ENCODE peak calls at places on chromosomes 3 and 15, in four cellular contexts. One of them, this sample, is unnamed.

GRCh38 chr3:13346481-13347389 is 73.4 kb downstream of the NUP210 start:
- DNase-seq in IMR-90: no peak
- DNase-seq in sigmoid colon: no peak
- DNase-seq in gastrocnemius medialis: peak; percentile 35
- DNase-seq in this sample: no peak

GRCh38 chr15:64151727-64152506 is at the start of gene SNX22:
- DNase-seq in gastrocnemius medialis: no peak
- DNase-seq in sigmoid colon: no peak
- DNase-seq in IMR-90: no peak
- DNase-seq in this sample: no peak

GRCh38 chr3:104582092-104582491 is 784.6 kb upstream of the ALCAM start:
- DNase-seq in gastrocnemius medialis: no peak
- DNase-seq in IMR-90: no peak
- DNase-seq in sigmoid colon: no peak
- DNase-seq in this sample: no peak

GRCh38 chr15:52379395-52380111 is 83.9 kb upstream of the MYO5C start:
- DNase-seq in sigmoid colon: no peak
- DNase-seq in gastrocnemius medialis: no peak
- DNase-seq in IMR-90: no peak
- DNase-seq in this sample: no peak

GRCh38 chr3:85020828-85021227 is 62.0 kb downstream of the CADM2 start:
- DNase-seq in sigmoid colon: no peak
- DNase-seq in IMR-90: no peak
- DNase-seq in gastrocnemius medialis: no peak
- DNase-seq in this sample: no peak

GRCh38 chr3:197367081-197367780 is 68.8 kb upstream of the DLG1 start:
- DNase-seq in gastrocnemius medialis: no peak
- DNase-seq in sigmoid colon: peak; percentile 67
- DNase-seq in IMR-90: peak; percentile 82
- DNase-seq in this sample: peak; percentile 49

GRCh38 chr3:156373095-156373494 is 181.8 kb downstream of the SSR3 start:
- DNase-seq in IMR-90: no peak
- DNase-seq in sigmoid colon: no peak
- DNase-seq in gastrocnemius medialis: no peak
- DNase-seq in this sample: no peak

GRCh38 chr15:87735536-87735935 is 521.0 kb downstream of the NTRK3 start:
- DNase-seq in sigmoid colon: no peak
- DNase-seq in gastrocnemius medialis: no peak
- DNase-seq in IMR-90: no peak
- DNase-seq in this sample: no peak

GRCh38 chr15:80118956-80119355 is 33.8 kb upstream of the FAH start:
- DNase-seq in IMR-90: no peak
- DNase-seq in gastrocnemius medialis: no peak
- DNase-seq in sigmoid colon: no peak
- DNase-seq in this sample: no peak

GRCh38 chr3:41986566-41986965 is 24.7 kb upstream of the ULK4 start:
- DNase-seq in gastrocnemius medialis: no peak
- DNase-seq in IMR-90: peak; percentile 5
- DNase-seq in sigmoid colon: no peak
- DNase-seq in this sample: no peak

GRCh38 chr15:98873441-98874218 is 134.0 kb downstream of the PGPEP1L start:
- DNase-seq in sigmoid colon: no peak
- DNase-seq in gastrocnemius medialis: no peak
- DNase-seq in IMR-90: peak; percentile 83
- DNase-seq in this sample: no peak

GRCh38 chr3:150345021-150345538 is 63.0 kb upstream of the TSC22D2 start:
- DNase-seq in sigmoid colon: no peak
- DNase-seq in IMR-90: no peak
- DNase-seq in gastrocnemius medialis: no peak
- DNase-seq in this sample: peak; percentile 11

GRCh38 chr3:24365168-24365567 is 129.5 kb downstream of the THRB start:
- DNase-seq in sigmoid colon: no peak
- DNase-seq in IMR-90: peak; percentile 68
- DNase-seq in gastrocnemius medialis: peak; percentile 52
- DNase-seq in this sample: peak; percentile 89

GRCh38 chr15:67840747-67841634 is 1.1 kb upstream of the RNU6-1 start:
- DNase-seq in gastrocnemius medialis: no peak
- DNase-seq in sigmoid colon: peak; percentile 75
- DNase-seq in IMR-90: peak; percentile 58
- DNase-seq in this sample: no peak

GRCh38 chr3:48788544-48789162 is 59.0 kb downstream of the PRKAR2A start:
- DNase-seq in IMR-90: no peak
- DNase-seq in sigmoid colon: no peak
- DNase-seq in gastrocnemius medialis: no peak
- DNase-seq in this sample: no peak

GRCh38 chr3:12393894-12394293 is 90.4 kb upstream of the TSEN2 start:
- DNase-seq in gastrocnemius medialis: no peak
- DNase-seq in sigmoid colon: no peak
- DNase-seq in IMR-90: peak; percentile 87
- DNase-seq in this sample: peak; percentile 20

GRCh38 chr3:141100531-141101320 is 49.6 kb downstream of the SPSB4 start:
- DNase-seq in gastrocnemius medialis: no peak
- DNase-seq in IMR-90: no peak
- DNase-seq in sigmoid colon: no peak
- DNase-seq in this sample: no peak

GRCh38 chr3:181530584-181530983 is 181.1 kb upstream of the SOX2 start:
- DNase-seq in gastrocnemius medialis: no peak
- DNase-seq in sigmoid colon: no peak
- DNase-seq in IMR-90: no peak
- DNase-seq in this sample: no peak

GRCh38 chr15:31365655-31366127 is 39.1 kb downstream of the KLF13 start:
- DNase-seq in IMR-90: peak; percentile 72
- DNase-seq in sigmoid colon: peak; percentile 99
- DNase-seq in gastrocnemius medialis: peak; percentile 98
- DNase-seq in this sample: peak; percentile 94

GRCh38 chr3:50423543-50423942 is 64.2 kb upstream of the TMEM115 start:
- DNase-seq in sigmoid colon: no peak
- DNase-seq in IMR-90: no peak
- DNase-seq in gastrocnemius medialis: no peak
- DNase-seq in this sample: no peak

GRCh38 chr3:128559486-128560225 is 66.7 kb upstream of the GATA2 start:
- DNase-seq in IMR-90: peak; percentile 17
- DNase-seq in gastrocnemius medialis: no peak
- DNase-seq in sigmoid colon: peak; percentile 19
- DNase-seq in this sample: no peak

GRCh38 chr3:5426094-5426883 is 238.8 kb downstream of the EDEM1 start:
- DNase-seq in sigmoid colon: peak; percentile 77
- DNase-seq in gastrocnemius medialis: peak; percentile 33
- DNase-seq in IMR-90: peak; percentile 22
- DNase-seq in this sample: peak; percentile 65

GRCh38 chr3:151819910-151820309 is 6.0 kb downstream of the AADAC start:
- DNase-seq in IMR-90: no peak
- DNase-seq in sigmoid colon: no peak
- DNase-seq in gastrocnemius medialis: no peak
- DNase-seq in this sample: no peak

GRCh38 chr3:121654493-121655385 is 6.0 kb downstream of the HCLS1 start:
- DNase-seq in sigmoid colon: no peak
- DNase-seq in gastrocnemius medialis: no peak
- DNase-seq in IMR-90: no peak
- DNase-seq in this sample: no peak

GRCh38 chr15:55627730-55628368 is 39.7 kb upstream of the PYGO1 start:
- DNase-seq in gastrocnemius medialis: peak; percentile 92
- DNase-seq in sigmoid colon: no peak
- DNase-seq in IMR-90: peak; percentile 95
- DNase-seq in this sample: no peak

GRCh38 chr3:162354343-162354742 is 857.7 kb downstream of the OTOL1 start:
- DNase-seq in IMR-90: peak; percentile 78
- DNase-seq in sigmoid colon: no peak
- DNase-seq in gastrocnemius medialis: no peak
- DNase-seq in this sample: no peak

GRCh38 chr15:40137011-40137906 is 23.6 kb upstream of the BUB1B start:
- DNase-seq in IMR-90: no peak
- DNase-seq in gastrocnemius medialis: no peak
- DNase-seq in sigmoid colon: no peak
- DNase-seq in this sample: no peak

GRCh38 chr3:159732172-159733111 is 256.2 kb upstream of the IL12A start:
- DNase-seq in gastrocnemius medialis: no peak
- DNase-seq in IMR-90: peak; percentile 86
- DNase-seq in sigmoid colon: no peak
- DNase-seq in this sample: peak; percentile 7

GRCh38 chr3:108437439-108437838 is 73.0 kb downstream of the MYH15 start:
- DNase-seq in gastrocnemius medialis: no peak
- DNase-seq in sigmoid colon: no peak
- DNase-seq in IMR-90: no peak
- DNase-seq in this sample: peak; percentile 24

GRCh38 chr15:22868928-22869327 is 30.5 kb downstream of the NIPA2 start:
- DNase-seq in IMR-90: no peak
- DNase-seq in sigmoid colon: no peak
- DNase-seq in gastrocnemius medialis: no peak
- DNase-seq in this sample: no peak

GRCh38 chr3:27869152-27869551 is 147.0 kb upstream of the EOMES start:
- DNase-seq in sigmoid colon: no peak
- DNase-seq in gastrocnemius medialis: no peak
- DNase-seq in IMR-90: no peak
- DNase-seq in this sample: no peak

GRCh38 chr3:100682056-100682853 is 27.0 kb upstream of the TFG start:
- DNase-seq in gastrocnemius medialis: no peak
- DNase-seq in IMR-90: no peak
- DNase-seq in sigmoid colon: no peak
- DNase-seq in this sample: no peak

GRCh38 chr15:89358435-89358754 is 23.8 kb upstream of the POLG start:
- DNase-seq in IMR-90: no peak
- DNase-seq in gastrocnemius medialis: no peak
- DNase-seq in sigmoid colon: no peak
- DNase-seq in this sample: no peak

GRCh38 chr3:152197937-152198336 is 70.8 kb upstream of the MBNL1 start:
- DNase-seq in IMR-90: no peak
- DNase-seq in sigmoid colon: no peak
- DNase-seq in gastrocnemius medialis: no peak
- DNase-seq in this sample: no peak

GRCh38 chr3:50610181-50610971 is 1.2 kb downstream of the CISH start:
- DNase-seq in gastrocnemius medialis: no peak
- DNase-seq in IMR-90: no peak
- DNase-seq in sigmoid colon: no peak
- DNase-seq in this sample: no peak

GRCh38 chr15:62985768-62986167 is 56.8 kb upstream of the TPM1 start:
- DNase-seq in sigmoid colon: no peak
- DNase-seq in IMR-90: peak; percentile 81
- DNase-seq in gastrocnemius medialis: no peak
- DNase-seq in this sample: no peak

GRCh38 chr15:94451461-94451860 is 220.1 kb downstream of the MCTP2 start:
- DNase-seq in gastrocnemius medialis: no peak
- DNase-seq in sigmoid colon: no peak
- DNase-seq in IMR-90: peak; percentile 18
- DNase-seq in this sample: no peak

GRCh38 chr3:18415132-18415531 is 10.0 kb downstream of the SATB1 start:
- DNase-seq in IMR-90: no peak
- DNase-seq in sigmoid colon: no peak
- DNase-seq in gastrocnemius medialis: no peak
- DNase-seq in this sample: no peak

DNA sequence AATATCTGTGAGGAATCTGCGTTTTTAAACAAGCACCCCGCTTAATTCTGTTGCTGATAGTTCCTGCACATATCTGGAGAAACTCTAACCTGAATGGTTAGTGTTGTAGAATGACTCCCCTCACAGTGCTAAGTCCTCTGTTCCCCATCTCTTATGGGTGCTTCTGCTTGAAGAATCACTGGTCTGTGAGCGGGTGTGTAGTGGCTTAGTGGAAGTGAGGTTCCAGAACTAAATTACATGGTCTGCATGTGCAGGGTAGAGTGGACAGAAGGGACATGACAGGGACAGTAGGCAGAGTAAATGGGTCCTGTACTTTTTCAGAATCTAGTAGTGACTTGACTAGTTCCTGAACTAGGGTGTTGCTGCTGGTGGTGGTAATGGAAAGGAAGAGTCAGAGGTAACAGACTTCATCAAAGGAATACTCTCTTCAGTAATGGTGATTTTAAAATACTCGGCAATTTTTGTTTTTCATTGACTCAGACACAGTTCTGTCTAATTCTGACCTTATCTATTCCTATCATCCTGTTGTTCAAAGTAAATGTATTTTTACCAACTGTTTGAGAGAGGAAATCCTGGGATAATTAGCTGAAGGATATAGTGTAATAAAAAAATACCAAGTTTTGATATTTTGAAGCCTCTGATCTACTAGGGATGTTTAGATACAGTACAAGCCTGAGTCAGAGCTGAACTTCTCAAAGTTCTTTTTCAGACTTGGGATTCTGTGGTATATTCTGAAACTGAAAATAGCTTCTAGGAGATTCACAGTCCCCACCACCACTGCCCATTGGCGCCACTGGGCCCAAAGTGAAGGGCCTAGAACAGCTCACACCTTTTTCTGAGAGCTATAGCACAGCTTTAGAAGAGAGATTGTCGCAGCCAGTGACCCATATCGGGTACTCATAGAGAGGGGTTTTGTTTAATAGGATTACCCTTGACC is 55.5 kb downstream of the FNDC3B start:
- DNase-seq in gastrocnemius medialis: no peak
- DNase-seq in IMR-90: peak; percentile 62
- DNase-seq in sigmoid colon: no peak
- DNase-seq in this sample: no peak
- H3K4me1 ChIP-seq in gastrocnemius medialis: peaks cover 56% of the 10 kb centered on the region
- H3K4me1 ChIP-seq in IMR-90: peaks cover 14% of the 10 kb centered on the region
- H3K4me1 ChIP-seq in sigmoid colon: peaks cover 57% of the 10 kb centered on the region
- H3K4me1 ChIP-seq in this sample: no peaks in the 10 kb centered on the region

GRCh38 chr15:100879461-100880138 is at the start of gene ALDH1A3:
- DNase-seq in gastrocnemius medialis: peak; percentile 26
- DNase-seq in IMR-90: peak; percentile 16
- DNase-seq in sigmoid colon: peak; percentile 88
- DNase-seq in this sample: peak; percentile 81
- TF ChIP-seq POLR2A in gastrocnemius medialis: peak; percentile 12
- TF ChIP-seq POLR2A in IMR-90: no peak
- TF ChIP-seq POLR2A in sigmoid colon: no peak
- TF ChIP-seq POLR2A in this sample: peak; percentile 84

DNA sequence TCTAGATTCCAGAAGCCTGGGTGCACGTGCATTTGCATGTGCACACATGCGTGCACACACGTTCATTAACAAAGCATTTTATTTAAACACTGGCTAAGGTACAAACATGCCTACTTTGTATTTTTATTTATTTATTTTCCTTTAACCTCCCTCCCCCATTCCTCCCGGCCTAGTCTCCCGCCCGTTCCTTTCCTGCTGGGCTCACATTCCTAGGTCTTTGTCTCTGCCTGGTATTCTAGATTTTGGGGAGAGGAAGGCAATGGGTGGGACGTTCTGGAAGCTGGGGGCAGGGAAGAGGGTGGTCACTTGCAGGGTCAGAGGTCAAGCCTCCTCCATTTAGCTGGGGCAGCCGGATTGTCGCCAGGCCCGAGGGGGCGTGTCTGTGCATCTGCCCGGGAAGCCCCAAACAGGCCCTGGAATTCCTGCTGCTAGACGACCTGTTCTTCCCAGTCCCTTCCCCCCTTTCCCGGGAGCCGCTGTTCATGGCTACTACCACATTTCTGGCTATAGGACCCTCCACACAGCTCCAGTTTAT is 51.8 kb downstream of the TRIM71 start:
- DNase-seq in IMR-90: no peak
- DNase-seq in gastrocnemius medialis: no peak
- DNase-seq in sigmoid colon: no peak
- DNase-seq in this sample: no peak
- H3K4me1 ChIP-seq in IMR-90: no peaks in the 10 kb centered on the region
- H3K4me1 ChIP-seq in gastrocnemius medialis: no peaks in the 10 kb centered on the region
- H3K4me1 ChIP-seq in sigmoid colon: peaks cover 17% of the 10 kb centered on the region
- H3K4me1 ChIP-seq in this sample: peaks cover 10% of the 10 kb centered on the region

GRCh38 chr3:113834983-113835382 is 3.6 kb upstream of the GRAMD1C start:
- DNase-seq in IMR-90: peak; percentile 21
- DNase-seq in sigmoid colon: no peak
- DNase-seq in gastrocnemius medialis: no peak
- DNase-seq in this sample: no peak

GRCh38 chr3:113839551-113839950 is 963 bp downstream of the GRAMD1C start:
- DNase-seq in sigmoid colon: no peak
- DNase-seq in gastrocnemius medialis: no peak
- DNase-seq in IMR-90: no peak
- DNase-seq in this sample: no peak

GRCh38 chr3:113838631-113839209 is at the start of gene GRAMD1C:
- DNase-seq in gastrocnemius medialis: peak; percentile 68
- DNase-seq in sigmoid colon: peak; percentile 91
- DNase-seq in IMR-90: peak; percentile 88
- DNase-seq in this sample: peak; percentile 84
- TF ChIP-seq POLR2A in gastrocnemius medialis: no peak
- TF ChIP-seq POLR2A in sigmoid colon: no peak
- TF ChIP-seq POLR2A in IMR-90: peak; percentile 25
- TF ChIP-seq POLR2A in this sample: peak; percentile 14